ENCODE peak calls at places on chromosomes 3 and 15, in eight cellular contexts. One of them, this sample, is unnamed.

GRCh38 chr3:69462022-69462825 is 76.3 kb upstream of the FRMD4B start:
- ATAC-seq in CD8-positive, alpha-beta T cell: no peak
- ATAC-seq in lower lobe of right lung: no peak
- ATAC-seq in heart right ventricle: no peak
- ATAC-seq in pancreas: no peak
- ATAC-seq in Panc1: no peak
- ATAC-seq in HepG2: no peak
- ATAC-seq in left lung: no peak
- ATAC-seq in this sample: no peak

GRCh38 chr3:12670789-12671450 is 7.0 kb upstream of the RAF1 start:
- ATAC-seq in CD8-positive, alpha-beta T cell: no peak
- ATAC-seq in lower lobe of right lung: no peak
- ATAC-seq in heart right ventricle: peak; percentile 69
- ATAC-seq in pancreas: no peak
- ATAC-seq in Panc1: no peak
- ATAC-seq in HepG2: peak; percentile 87
- ATAC-seq in left lung: no peak
- ATAC-seq in this sample: no peak

GRCh38 chr15:80289558-80290277 is 37.7 kb upstream of the CTXND1 start:
- ATAC-seq in CD8-positive, alpha-beta T cell: no peak
- ATAC-seq in lower lobe of right lung: no peak
- ATAC-seq in heart right ventricle: no peak
- ATAC-seq in pancreas: no peak
- ATAC-seq in Panc1: peak; percentile 34
- ATAC-seq in HepG2: no peak
- ATAC-seq in left lung: no peak
- ATAC-seq in this sample: no peak

GRCh38 chr15:74375303-74375693 is 7.9 kb upstream of the CYP11A1 start:
- ATAC-seq in CD8-positive, alpha-beta T cell: peak; percentile 23
- ATAC-seq in lower lobe of right lung: peak; percentile 74
- ATAC-seq in heart right ventricle: peak; percentile 61
- ATAC-seq in pancreas: peak; percentile 65
- ATAC-seq in Panc1: peak; percentile 44
- ATAC-seq in HepG2: peak; percentile 47
- ATAC-seq in left lung: peak; percentile 68
- ATAC-seq in this sample: no peak

GRCh38 chr3:186722457-186722856 is 5.3 kb downstream of the KNG1 start:
- ATAC-seq in CD8-positive, alpha-beta T cell: no peak
- ATAC-seq in lower lobe of right lung: peak; percentile 38
- ATAC-seq in heart right ventricle: no peak
- ATAC-seq in pancreas: peak; percentile 62
- ATAC-seq in Panc1: peak; percentile 82
- ATAC-seq in HepG2: peak; percentile 86
- ATAC-seq in left lung: no peak
- ATAC-seq in this sample: no peak

GRCh38 chr3:132255041-132255745 is 62.0 kb upstream of the ACP3 start:
- ATAC-seq in CD8-positive, alpha-beta T cell: no peak
- ATAC-seq in lower lobe of right lung: peak; percentile 35
- ATAC-seq in heart right ventricle: no peak
- ATAC-seq in pancreas: no peak
- ATAC-seq in Panc1: no peak
- ATAC-seq in HepG2: no peak
- ATAC-seq in left lung: peak; percentile 61
- ATAC-seq in this sample: peak; percentile 22

GRCh38 chr3:46890132-46890531 is 12.6 kb downstream of the PTH1R start:
- ATAC-seq in CD8-positive, alpha-beta T cell: no peak
- ATAC-seq in lower lobe of right lung: no peak
- ATAC-seq in heart right ventricle: no peak
- ATAC-seq in pancreas: no peak
- ATAC-seq in Panc1: no peak
- ATAC-seq in HepG2: no peak
- ATAC-seq in left lung: no peak
- ATAC-seq in this sample: no peak

GRCh38 chr3:128217702-128218475 is 64.6 kb downstream of the EEFSEC start:
- ATAC-seq in CD8-positive, alpha-beta T cell: no peak
- ATAC-seq in lower lobe of right lung: peak; percentile 27
- ATAC-seq in heart right ventricle: no peak
- ATAC-seq in pancreas: no peak
- ATAC-seq in Panc1: no peak
- ATAC-seq in HepG2: no peak
- ATAC-seq in left lung: peak; percentile 74
- ATAC-seq in this sample: no peak

GRCh38 chr3:23377928-23378672 is 175.0 kb downstream of the UBE2E2 start:
- ATAC-seq in CD8-positive, alpha-beta T cell: no peak
- ATAC-seq in lower lobe of right lung: no peak
- ATAC-seq in heart right ventricle: no peak
- ATAC-seq in pancreas: no peak
- ATAC-seq in Panc1: no peak
- ATAC-seq in HepG2: no peak
- ATAC-seq in left lung: no peak
- ATAC-seq in this sample: no peak

GRCh38 chr3:57530071-57530608 is 14.0 kb downstream of the DNAH12 start:
- ATAC-seq in CD8-positive, alpha-beta T cell: no peak
- ATAC-seq in lower lobe of right lung: no peak
- ATAC-seq in heart right ventricle: no peak
- ATAC-seq in pancreas: peak; percentile 55
- ATAC-seq in Panc1: no peak
- ATAC-seq in HepG2: peak; percentile 38
- ATAC-seq in left lung: peak; percentile 24
- ATAC-seq in this sample: no peak

GRCh38 chr3:10189557-10190374 is 25.0 kb downstream of the IRAK2 start:
- ATAC-seq in CD8-positive, alpha-beta T cell: no peak
- ATAC-seq in lower lobe of right lung: peak; percentile 80
- ATAC-seq in heart right ventricle: peak; percentile 71
- ATAC-seq in pancreas: peak; percentile 38
- ATAC-seq in Panc1: no peak
- ATAC-seq in HepG2: no peak
- ATAC-seq in left lung: peak; percentile 61
- ATAC-seq in this sample: peak; percentile 77

GRCh38 chr15:55823699-55824098 is 80.7 kb upstream of the PRTG start:
- ATAC-seq in CD8-positive, alpha-beta T cell: no peak
- ATAC-seq in lower lobe of right lung: no peak
- ATAC-seq in heart right ventricle: peak; percentile 58
- ATAC-seq in pancreas: no peak
- ATAC-seq in Panc1: no peak
- ATAC-seq in HepG2: no peak
- ATAC-seq in left lung: no peak
- ATAC-seq in this sample: peak; percentile 68

GRCh38 chr3:14684447-14684846 is 9.5 kb downstream of the C3orf20 start:
- ATAC-seq in CD8-positive, alpha-beta T cell: no peak
- ATAC-seq in lower lobe of right lung: no peak
- ATAC-seq in heart right ventricle: no peak
- ATAC-seq in pancreas: no peak
- ATAC-seq in Panc1: no peak
- ATAC-seq in HepG2: peak; percentile 45
- ATAC-seq in left lung: no peak
- ATAC-seq in this sample: no peak

GRCh38 chr3:105385179-105385578 is 18.5 kb downstream of the ALCAM start:
- ATAC-seq in CD8-positive, alpha-beta T cell: no peak
- ATAC-seq in lower lobe of right lung: no peak
- ATAC-seq in heart right ventricle: no peak
- ATAC-seq in pancreas: no peak
- ATAC-seq in Panc1: no peak
- ATAC-seq in HepG2: no peak
- ATAC-seq in left lung: no peak
- ATAC-seq in this sample: no peak

GRCh38 chr15:51907136-51907862 is 64.3 kb downstream of the LEO1 start:
- ATAC-seq in CD8-positive, alpha-beta T cell: no peak
- ATAC-seq in lower lobe of right lung: peak; percentile 95
- ATAC-seq in heart right ventricle: no peak
- ATAC-seq in pancreas: peak; percentile 98
- ATAC-seq in Panc1: peak; percentile 96
- ATAC-seq in HepG2: peak; percentile 98
- ATAC-seq in left lung: peak; percentile 88
- ATAC-seq in this sample: no peak

GRCh38 chr15:65796610-65797012 is 4.5 kb upstream of the DENND4A start:
- ATAC-seq in CD8-positive, alpha-beta T cell: no peak
- ATAC-seq in lower lobe of right lung: no peak
- ATAC-seq in heart right ventricle: no peak
- ATAC-seq in pancreas: no peak
- ATAC-seq in Panc1: no peak
- ATAC-seq in HepG2: no peak
- ATAC-seq in left lung: no peak
- ATAC-seq in this sample: no peak

GRCh38 chr3:143471705-143472104 is 352.1 kb downstream of the CHST2 start:
- ATAC-seq in CD8-positive, alpha-beta T cell: no peak
- ATAC-seq in lower lobe of right lung: no peak
- ATAC-seq in heart right ventricle: no peak
- ATAC-seq in pancreas: no peak
- ATAC-seq in Panc1: no peak
- ATAC-seq in HepG2: no peak
- ATAC-seq in left lung: no peak
- ATAC-seq in this sample: no peak
- H3K4me1 ChIP-seq in CD8-positive, alpha-beta T cell: no peaks in the 10 kb centered on the region
- H3K4me1 ChIP-seq in lower lobe of right lung: no peaks in the 10 kb centered on the region
- H3K4me1 ChIP-seq in heart right ventricle: no peaks in the 10 kb centered on the region
- H3K4me1 ChIP-seq in pancreas: no peaks in the 10 kb centered on the region
- H3K4me1 ChIP-seq in Panc1: no peaks in the 10 kb centered on the region
- H3K4me1 ChIP-seq in HepG2: no peaks in the 10 kb centered on the region
- H3K4me1 ChIP-seq in left lung: no peaks in the 10 kb centered on the region
- H3K4me1 ChIP-seq in this sample: no peaks in the 10 kb centered on the region

GRCh38 chr3:39124876-39125836 is 17.7 kb downstream of the TTC21A start:
- ATAC-seq in CD8-positive, alpha-beta T cell: no peak
- ATAC-seq in lower lobe of right lung: peak; percentile 72
- ATAC-seq in heart right ventricle: peak; percentile 32
- ATAC-seq in pancreas: peak; percentile 80
- ATAC-seq in Panc1: peak; percentile 60
- ATAC-seq in HepG2: peak; percentile 58
- ATAC-seq in left lung: peak; percentile 89
- ATAC-seq in this sample: peak; percentile 66
- TF ChIP-seq CTCF in CD8-positive, alpha-beta T cell: no peak
- TF ChIP-seq CTCF in lower lobe of right lung: peak; percentile 51
- TF ChIP-seq CTCF in heart right ventricle: peak; percentile 44
- TF ChIP-seq CTCF in pancreas: no peak
- TF ChIP-seq CTCF in Panc1: peak; percentile 29
- TF ChIP-seq CTCF in HepG2: peak; percentile 59
- TF ChIP-seq CTCF in left lung: peak; percentile 27
- TF ChIP-seq CTCF in this sample: peak; percentile 8

GRCh38 chr15:81296673-81297072 is 27.3 kb downstream of the STARD5 start:
- ATAC-seq in CD8-positive, alpha-beta T cell: peak; percentile 46
- ATAC-seq in lower lobe of right lung: peak; percentile 76
- ATAC-seq in heart right ventricle: peak; percentile 77
- ATAC-seq in pancreas: peak; percentile 46
- ATAC-seq in Panc1: no peak
- ATAC-seq in HepG2: no peak
- ATAC-seq in left lung: peak; percentile 66
- ATAC-seq in this sample: peak; percentile 32

GRCh38 chr15:81297147-81297572 is 26.8 kb downstream of the STARD5 start:
- ATAC-seq in CD8-positive, alpha-beta T cell: no peak
- ATAC-seq in lower lobe of right lung: no peak
- ATAC-seq in heart right ventricle: no peak
- ATAC-seq in pancreas: no peak
- ATAC-seq in Panc1: no peak
- ATAC-seq in HepG2: no peak
- ATAC-seq in left lung: peak; percentile 6
- ATAC-seq in this sample: peak; percentile 42

GRCh38 chr15:81294501-81294850 is 29.5 kb downstream of the STARD5 start:
- ATAC-seq in CD8-positive, alpha-beta T cell: no peak
- ATAC-seq in lower lobe of right lung: peak; percentile 18
- ATAC-seq in heart right ventricle: no peak
- ATAC-seq in pancreas: no peak
- ATAC-seq in Panc1: no peak
- ATAC-seq in HepG2: peak; percentile 76
- ATAC-seq in left lung: no peak
- ATAC-seq in this sample: no peak

GRCh38 chr15:81296218-81296617 is 27.7 kb downstream of the STARD5 start:
- ATAC-seq in CD8-positive, alpha-beta T cell: no peak
- ATAC-seq in lower lobe of right lung: no peak
- ATAC-seq in heart right ventricle: no peak
- ATAC-seq in pancreas: no peak
- ATAC-seq in Panc1: no peak
- ATAC-seq in HepG2: no peak
- ATAC-seq in left lung: no peak
- ATAC-seq in this sample: no peak

GRCh38 chr15:81295466-81296145 is 28.3 kb downstream of the STARD5 start:
- ATAC-seq in CD8-positive, alpha-beta T cell: no peak
- ATAC-seq in lower lobe of right lung: no peak
- ATAC-seq in heart right ventricle: no peak
- ATAC-seq in pancreas: no peak
- ATAC-seq in Panc1: no peak
- ATAC-seq in HepG2: no peak
- ATAC-seq in left lung: no peak
- ATAC-seq in this sample: no peak
- H3K4me1 ChIP-seq in CD8-positive, alpha-beta T cell: peaks cover 59% of the 10 kb centered on the region
- H3K4me1 ChIP-seq in lower lobe of right lung: peaks cover 59% of the 10 kb centered on the region
- H3K4me1 ChIP-seq in heart right ventricle: peaks cover 6% of the 10 kb centered on the region
- H3K4me1 ChIP-seq in pancreas: no peaks in the 10 kb centered on the region
- H3K4me1 ChIP-seq in Panc1: no peaks in the 10 kb centered on the region
- H3K4me1 ChIP-seq in HepG2: no peaks in the 10 kb centered on the region
- H3K4me1 ChIP-seq in left lung: peaks cover 84% of the 10 kb centered on the region
- H3K4me1 ChIP-seq in this sample: peaks cover 27% of the 10 kb centered on the region

DNA sequence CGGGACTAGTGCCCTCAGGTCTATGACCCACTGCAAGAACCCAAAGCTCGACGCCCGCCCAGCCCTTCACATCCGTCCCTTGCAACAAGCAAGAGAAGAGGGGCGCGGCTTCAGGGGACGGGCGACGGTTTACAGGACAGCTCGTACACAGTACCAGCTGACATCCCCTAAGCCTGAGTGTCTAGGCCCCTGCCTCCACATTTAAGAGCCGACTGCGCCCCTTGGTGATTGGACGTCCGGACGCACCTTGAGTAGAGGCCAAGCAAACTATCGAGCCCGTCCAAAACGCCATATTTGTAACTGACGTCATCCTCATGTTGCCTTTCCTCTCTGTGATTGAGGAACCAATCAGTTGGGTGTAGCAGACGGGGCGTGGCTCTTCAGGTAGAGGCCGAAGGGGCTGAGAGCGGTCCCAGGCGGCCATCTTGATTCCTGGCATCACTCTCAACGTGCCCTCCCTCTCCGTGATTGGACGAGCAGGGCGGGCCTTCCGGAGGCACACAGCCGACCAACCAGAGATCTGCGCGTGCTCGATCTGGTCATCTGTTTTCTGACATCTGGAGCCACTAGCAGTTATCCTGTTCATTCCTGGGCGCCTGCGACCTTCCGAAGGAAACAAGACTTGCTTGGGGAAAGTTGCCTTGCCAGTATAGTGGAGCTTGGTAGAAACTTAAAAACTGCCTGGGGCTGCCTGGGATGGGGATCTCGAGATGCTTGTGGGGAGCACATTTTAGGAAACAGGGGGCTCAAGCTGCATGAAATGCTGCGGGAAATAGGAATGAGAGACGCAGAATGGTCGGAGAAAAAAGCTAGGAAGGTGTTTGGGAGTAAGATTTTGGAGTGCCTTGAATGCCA is 4.0 kb upstream of the RPL14 start:
- ATAC-seq in CD8-positive, alpha-beta T cell: peak; percentile 89
- ATAC-seq in lower lobe of right lung: peak; percentile 98
- ATAC-seq in heart right ventricle: peak; percentile 98
- ATAC-seq in pancreas: peak; percentile 91
- ATAC-seq in Panc1: peak; percentile 98
- ATAC-seq in HepG2: peak; percentile 95
- ATAC-seq in left lung: peak; percentile 96
- ATAC-seq in this sample: peak; percentile 97
- TF ChIP-seq CTCF in CD8-positive, alpha-beta T cell: no peak
- TF ChIP-seq CTCF in lower lobe of right lung: no peak
- TF ChIP-seq CTCF in heart right ventricle: no peak
- TF ChIP-seq CTCF in pancreas: no peak
- TF ChIP-seq CTCF in Panc1: no peak
- TF ChIP-seq CTCF in HepG2: peak; percentile 52
- TF ChIP-seq CTCF in left lung: no peak
- TF ChIP-seq CTCF in this sample: no peak